ENCODE peak calls at places on chromosomes 12 and 14, in ten cellular contexts. I is HT1080; J is HAP-1; A is NCI-H1092; Z is kidney glomerular epithelial cell; L is stimulated activated CD8-positive, alpha-beta memory T cell treated with anti-CD3 and anti-CD28 coated beads, Interleukin-12 subunit alpha, Interleukin-12 subunit beta, amount 100 ng/mL, for 4 hours; V is psoas muscle; O is effector memory CD4-positive, alpha-beta T cell; Y is aorta; C is left ventricle myocardium inferior. N is an unnamed sample.

GRCh38 chr12:43309845-43310405 is 242.1 kb downstream of the ADAMTS20 start:
- DNase-seq in O (no peak), J (no peak), I (peak; percentile 21), Y (no peak), V (no peak), C (no peak), Z (no peak), L (no peak), A (no peak), N (no peak)

GRCh38 chr12:3730111-3730510 is 22.8 kb downstream of the CRACR2A start:
- DNase-seq in V (no peak), A (no peak), O (no peak), Y (no peak), C (no peak), L (no peak), Z (no peak), I (no peak), J (no peak), N (no peak)

GRCh38 chr12:54439521-54440255 is 20.6 kb upstream of the ITGA5 start:
- DNase-seq in V (no peak), I (peak; percentile 66), Y (no peak), O (no peak), C (no peak), J (no peak), L (no peak), Z (peak; percentile 83), A (peak; percentile 14), N (no peak)

GRCh38 chr12:114406326-114407033 is 536 bp upstream of the TBX5 start:
- DNase-seq in V (no peak), Z (no peak), C (no peak), L (no peak), A (no peak), I (no peak), O (no peak), Y (no peak), J (peak; percentile 67), N (no peak)

GRCh38 chr12:57261385-57261784 is 10.4 kb upstream of the STAC3 start:
- DNase-seq in I (no peak), V (no peak), O (no peak), L (no peak), Z (no peak), A (no peak), Y (no peak), J (no peak), C (no peak), N (peak; percentile 71)

GRCh38 chr14:97306785-97307246 is 509.6 kb downstream of the VRK1 start:
- DNase-seq in Y (no peak), L (no peak), J (no peak), V (no peak), I (peak; percentile 8), C (no peak), O (no peak), Z (no peak), A (no peak), N (no peak)

GRCh38 chr14:98886982-98887381 is 385.0 kb downstream of the BCL11B start:
- DNase-seq in L (no peak), V (no peak), Y (no peak), O (no peak), J (no peak), I (no peak), C (no peak), Z (no peak), A (no peak), N (no peak)

GRCh38 chr14:104979758-104980591 is 1.8 kb upstream of the AHNAK2 start:
- DNase-seq in A (no peak), J (peak; percentile 8), Y (peak; percentile 77), O (no peak), I (peak; percentile 74), C (peak; percentile 69), V (peak; percentile 78), Z (peak; percentile 64), L (no peak), N (no peak)

GRCh38 chr12:52126605-52127578 is 47.4 kb downstream of the SMIM41 start:
- DNase-seq in C (peak; percentile 46), O (no peak), I (no peak), J (no peak), Y (no peak), Z (no peak), A (no peak), V (no peak), L (no peak), N (no peak)

GRCh38 chr14:70893062-70893841 is 14.0 kb upstream of the PCNX1 start:
- DNase-seq in C (no peak), Z (no peak), J (no peak), A (no peak), V (no peak), L (no peak), O (no peak), Y (no peak), I (no peak), N (no peak)